ENCODE peak calls at places on chromosome 11, in nine cellular contexts. Y is sciatic nerve, Q is ELF-1, A is epithelial cell of prostate, G is progenitor cell of endocrine pancreas, L is T-helper 9 cell, C is NCI-H1105, H is T-helper 2 cell, P is IMR-90. I is an unnamed sample.

GRCh38 chr11:130211781-130212401 is 52.3 kb downstream of the ST14 start:
- DNase-seq in Y (peak), P (no peak), C (no peak), A (no peak), L (no peak), Q (no peak), G (peak), H (no peak), I (peak)

GRCh38 chr11:47750725-47751124 is 16.4 kb downstream of the FNBP4 start:
- DNase-seq in Y (no peak), A (no peak), C (no peak), L (no peak), Q (no peak), H (no peak), G (no peak), P (no peak), I (no peak)

GRCh38 chr11:38718049-38718448 is 2120.0 kb upstream of the RAG2 start:
- DNase-seq in A (no peak), Y (no peak), G (no peak), Q (peak), C (no peak), P (no peak), H (no peak), L (no peak), I (no peak)

GRCh38 chr11:819129-819931 is 616 bp downstream of the PNPLA2 start:
- DNase-seq in P (peak), G (peak), L (peak), Q (peak), C (peak), A (no peak), H (peak), Y (peak), I (peak)

GRCh38 chr11:96854425-96854824 is 464.6 kb downstream of the JRKL start:
- DNase-seq in L (no peak), C (no peak), A (no peak), Y (no peak), P (no peak), H (no peak), G (no peak), Q (no peak), I (no peak)

GRCh38 chr11:36409152-36409713 is 100.8 kb downstream of the TRAF6 start:
- DNase-seq in P (peak), C (no peak), H (no peak), L (no peak), A (no peak), G (no peak), Q (no peak), Y (no peak), I (no peak)

GRCh38 chr11:118602331-118602730 is 5.1 kb upstream of the PHLDB1 start:
- DNase-seq in L (no peak), P (no peak), C (no peak), H (no peak), G (no peak), Y (peak), A (no peak), Q (no peak), I (no peak)

GRCh38 chr11:34105957-34106504 is 602 bp downstream of the NAT10 start:
- DNase-seq in Y (no peak), G (no peak), A (no peak), Q (no peak), C (no peak), P (peak), H (no peak), L (no peak), I (peak)

GRCh38 chr11:2436521-2437031 is 7.7 kb downstream of the TRPM5 start:
- DNase-seq in Y (no peak), C (no peak), L (no peak), Q (no peak), P (no peak), H (no peak), A (no peak), G (no peak), I (no peak)

GRCh38 chr11:30914143-30914762 is 328.1 kb upstream of the MPPED2 start:
- DNase-seq in Q (peak), A (peak), G (peak), H (no peak), Y (peak), P (peak), L (no peak), C (peak), I (no peak)

GRCh38 chr11:8105133-8105532 is 24.1 kb downstream of the TUB start:
- DNase-seq in Y (no peak), H (no peak), P (no peak), C (no peak), G (no peak), L (no peak), Q (no peak), A (no peak), I (no peak)

GRCh38 chr11:30586251-30587144 is at the start of gene MPPED2:
- DNase-seq in P (no peak), L (no peak), A (no peak), C (peak), H (no peak), G (peak), Y (peak), Q (peak), I (peak)

GRCh38 chr11:118872403-118872821 is 11.3 kb upstream of the CXCR5 start:
- DNase-seq in H (peak), Y (no peak), A (no peak), P (no peak), L (peak), G (no peak), Q (no peak), C (no peak), I (no peak)

GRCh38 chr11:71485063-71485399 is 32.0 kb downstream of the NADSYN1 start:
- DNase-seq in C (no peak), L (no peak), G (no peak), A (no peak), P (no peak), Q (no peak), Y (peak), H (no peak), I (no peak)

GRCh38 chr11:6655020-6655789 is 404 bp downstream of the DCHS1 start:
- DNase-seq in Y (no peak), H (no peak), C (no peak), P (no peak), A (no peak), G (peak), L (no peak), Q (no peak), I (no peak)

GRCh38 chr11:126355926-126356897 is 726 bp downstream of the ST3GAL4 start:
- DNase-seq in Q (peak), G (peak), C (peak), L (no peak), Y (peak), P (no peak), A (no peak), H (no peak), I (peak)

GRCh38 chr11:123143476-123143875 is 51.6 kb downstream of the CLMP start:
- DNase-seq in Q (no peak), P (no peak), L (no peak), Y (no peak), H (no peak), G (no peak), A (no peak), C (no peak), I (no peak)

GRCh38 chr11:68961245-68961644 is 19.5 kb downstream of the MRGPRD start:
- DNase-seq in L (no peak), A (no peak), H (no peak), Y (peak), P (no peak), G (no peak), Q (no peak), C (no peak), I (no peak)

GRCh38 chr11:62402226-62402625 is 16.6 kb upstream of the SCGB1A1 start:
- DNase-seq in L (peak), G (no peak), H (peak), Q (no peak), C (no peak), Y (peak), A (no peak), P (no peak), I (no peak)

GRCh38 chr11:132627981-132628380 is 904.3 kb downstream of the OPCML start:
- DNase-seq in A (no peak), Q (no peak), C (no peak), L (no peak), P (no peak), G (no peak), Y (no peak), H (no peak), I (no peak)

GRCh38 chr11:95544095-95544795 is 245.3 kb downstream of the FAM76B start:
- DNase-seq in L (no peak), H (no peak), G (no peak), Y (no peak), A (peak), P (peak), C (no peak), Q (no peak), I (peak)

GRCh38 chr11:33877029-33877428 is 14.8 kb downstream of the LMO2 start:
- DNase-seq in Q (no peak), L (no peak), G (no peak), A (no peak), H (no peak), C (no peak), Y (no peak), P (no peak), I (no peak)

GRCh38 chr11:82995754-82996398 is 75.8 kb downstream of the RAB30 start:
- DNase-seq in G (no peak), C (no peak), H (no peak), Y (no peak), P (no peak), A (no peak), Q (peak), L (no peak), I (peak)

GRCh38 chr11:118071416-118072030 is 5.4 kb upstream of the TMPRSS4 start:
- DNase-seq in H (no peak), Q (no peak), Y (no peak), A (no peak), L (no peak), P (no peak), G (no peak), C (no peak), I (no peak)

GRCh38 chr11:106077609-106078517 is at the start of gene AASDHPPT:
- DNase-seq in C (peak), A (no peak), P (peak), Y (no peak), H (no peak), L (no peak), G (no peak), Q (no peak), I (peak)

GRCh38 chr11:96607890-96608558 is 218.2 kb downstream of the JRKL start:
- DNase-seq in Y (no peak), P (no peak), G (no peak), L (no peak), H (no peak), C (no peak), Q (no peak), A (no peak), I (no peak)

GRCh38 chr11:117902001-117902855 is 25.8 kb upstream of the FXYD6 start:
- DNase-seq in Q (no peak), C (no peak), P (no peak), Y (peak), L (no peak), A (no peak), G (no peak), H (no peak), I (no peak)

GRCh38 chr11:78050964-78051831 is 12.5 kb upstream of the THRSP start:
- DNase-seq in H (no peak), P (peak), G (no peak), A (peak), C (no peak), L (no peak), Q (peak), Y (no peak), I (peak)

GRCh38 chr11:116613201-116613910 is 159.4 kb downstream of the BUD13 start:
- DNase-seq in H (no peak), Y (no peak), A (no peak), L (no peak), Q (no peak), C (no peak), P (no peak), G (no peak), I (no peak)

GRCh38 chr11:117187799-117188481 is 9.4 kb downstream of the SIDT2 start:
- DNase-seq in P (no peak), C (no peak), G (no peak), H (no peak), Y (peak), L (no peak), A (no peak), Q (no peak), I (no peak)

GRCh38 chr11:91248199-91248807 is 976.3 kb upstream of the FAT3 start:
- DNase-seq in C (peak), G (no peak), P (peak), Q (no peak), Y (no peak), L (no peak), A (no peak), H (no peak), I (no peak)

GRCh38 chr11:43784301-43784700 is 96.3 kb upstream of the ALKBH3 start:
- DNase-seq in Q (no peak), L (no peak), G (no peak), P (no peak), C (no peak), H (no peak), Y (no peak), A (no peak), I (no peak)